ENCODE peak calls at places on chromosomes 16 and 17, in four cellular contexts. N, X, Q and W are unnamed samples.

GRCh38 chr16:57800213-57801097 is 1.8 kb downstream of the KIFC3 start:
- DNase-seq in Q (no peak), X (no peak), N (no peak), W (no peak)

GRCh38 chr16:2386990-2387389 is 42.3 kb upstream of the CCNF start:
- DNase-seq in X (no peak), Q (no peak), N (no peak), W (no peak)

GRCh38 chr16:30131869-30132475 is 9.0 kb upstream of the MAPK3 start:
- DNase-seq in X (no peak), N (no peak), Q (no peak), W (no peak)

GRCh38 chr17:48207776-48208175 is 100.2 kb downstream of the SNX11 start:
- DNase-seq in Q (no peak), N (no peak), X (no peak), W (no peak)

GRCh38 chr17:50934161-50934560 is 68.0 kb upstream of the TOB1 start:
- DNase-seq in X (no peak), N (no peak), Q (no peak), W (no peak)

GRCh38 chr17:75078097-75079022 is 9.4 kb upstream of the SLC16A5 start:
- DNase-seq in N (no peak), X (no peak), Q (peak; percentile 91), W (peak; percentile 92)

GRCh38 chr17:57553525-57553924 is 191.6 kb downstream of the CCDC182 start:
- DNase-seq in X (no peak), Q (no peak), N (no peak), W (no peak)

GRCh38 chr17:16338391-16338790 is 14.9 kb downstream of the CENPV start:
- DNase-seq in X (no peak), Q (no peak), N (no peak), W (no peak)

GRCh38 chr17:69828087-69828486 is 246.9 kb upstream of the KCNJ16 start:
- DNase-seq in Q (peak; percentile 63), N (no peak), X (no peak), W (peak; percentile 66)

GRCh38 chr17:8365143-8365542 is 11.4 kb downstream of the KRABD2 start:
- DNase-seq in X (no peak), Q (peak; percentile 56), N (no peak), W (peak; percentile 65)

GRCh38 chr17:44959821-44960523 is 8.1 kb downstream of the C1QL1 start:
- DNase-seq in Q (no peak), N (peak; percentile 23), X (no peak), W (no peak)

GRCh38 chr17:44914148-44914547 is 1.2 kb downstream of the GFAP start:
- DNase-seq in N (no peak), X (no peak), Q (no peak), W (no peak)

GRCh38 chr16:64089697-64090096 is 1032.2 kb downstream of the CDH11 start:
- DNase-seq in X (peak; percentile 54), Q (peak; percentile 40), N (no peak), W (peak; percentile 38)

GRCh38 chr16:83686726-83687125 is 121.1 kb upstream of the HSBP1 start:
- DNase-seq in N (no peak), X (no peak), Q (no peak), W (no peak)

GRCh38 chr17:42817866-42818265 is 6.2 kb downstream of the BECN1 start:
- DNase-seq in Q (peak; percentile 68), X (no peak), N (no peak), W (peak; percentile 51)